ENCODE peak calls at places on chromosomes 3 and 15, in eight cellular contexts. One of them, this sample, is unnamed.

GRCh38 chr3:193852901-193853300 is 259.9 kb downstream of the OPA1 start:
- DNase-seq in NCI-H1105: no peak
- DNase-seq in NCI-H226: no peak
- DNase-seq in heart left ventricle: no peak
- DNase-seq in foreskin fibroblast: no peak
- DNase-seq in CD4-positive, alpha-beta T cell: no peak
- DNase-seq in bronchial epithelial cell: no peak
- DNase-seq in stimulated activated CD8-positive, alpha-beta memory T cell treated with anti-CD3 and anti-CD28 coated beads, Interleukin-4, amount 100 ng/mL, for 1 hour: no peak
- DNase-seq in this sample: no peak

GRCh38 chr15:41661078-41661528 is 898 bp downstream of the MGA start:
- DNase-seq in NCI-H1105: no peak
- DNase-seq in NCI-H226: no peak
- DNase-seq in heart left ventricle: no peak
- DNase-seq in foreskin fibroblast: no peak
- DNase-seq in CD4-positive, alpha-beta T cell: no peak
- DNase-seq in bronchial epithelial cell: peak; percentile 5
- DNase-seq in stimulated activated CD8-positive, alpha-beta memory T cell treated with anti-CD3 and anti-CD28 coated beads, Interleukin-4, amount 100 ng/mL, for 1 hour: no peak
- DNase-seq in this sample: no peak

GRCh38 chr3:171825222-171825828 is 15.0 kb upstream of the PLD1 start:
- DNase-seq in NCI-H1105: no peak
- DNase-seq in NCI-H226: peak; percentile 82
- DNase-seq in heart left ventricle: no peak
- DNase-seq in foreskin fibroblast: peak; percentile 88
- DNase-seq in CD4-positive, alpha-beta T cell: no peak
- DNase-seq in bronchial epithelial cell: peak; percentile 85
- DNase-seq in stimulated activated CD8-positive, alpha-beta memory T cell treated with anti-CD3 and anti-CD28 coated beads, Interleukin-4, amount 100 ng/mL, for 1 hour: no peak
- DNase-seq in this sample: no peak

GRCh38 chr3:126373682-126374601 is 16.7 kb upstream of the KLF15 start:
- DNase-seq in NCI-H1105: no peak
- DNase-seq in NCI-H226: no peak
- DNase-seq in heart left ventricle: peak; percentile 22
- DNase-seq in foreskin fibroblast: peak; percentile 54
- DNase-seq in CD4-positive, alpha-beta T cell: no peak
- DNase-seq in bronchial epithelial cell: no peak
- DNase-seq in stimulated activated CD8-positive, alpha-beta memory T cell treated with anti-CD3 and anti-CD28 coated beads, Interleukin-4, amount 100 ng/mL, for 1 hour: no peak
- DNase-seq in this sample: no peak

GRCh38 chr3:143362115-143362992 is 242.8 kb downstream of the CHST2 start:
- DNase-seq in NCI-H1105: no peak
- DNase-seq in NCI-H226: no peak
- DNase-seq in heart left ventricle: no peak
- DNase-seq in foreskin fibroblast: no peak
- DNase-seq in CD4-positive, alpha-beta T cell: no peak
- DNase-seq in bronchial epithelial cell: no peak
- DNase-seq in stimulated activated CD8-positive, alpha-beta memory T cell treated with anti-CD3 and anti-CD28 coated beads, Interleukin-4, amount 100 ng/mL, for 1 hour: no peak
- DNase-seq in this sample: no peak

GRCh38 chr15:71252036-71252898 is 137.0 kb downstream of the THSD4 start:
- DNase-seq in NCI-H1105: no peak
- DNase-seq in NCI-H226: peak; percentile 93
- DNase-seq in heart left ventricle: no peak
- DNase-seq in foreskin fibroblast: peak; percentile 61
- DNase-seq in CD4-positive, alpha-beta T cell: no peak
- DNase-seq in bronchial epithelial cell: peak; percentile 80
- DNase-seq in stimulated activated CD8-positive, alpha-beta memory T cell treated with anti-CD3 and anti-CD28 coated beads, Interleukin-4, amount 100 ng/mL, for 1 hour: no peak
- DNase-seq in this sample: no peak

GRCh38 chr3:64344721-64345207 is 119.5 kb upstream of the PRICKLE2 start:
- DNase-seq in NCI-H1105: no peak
- DNase-seq in NCI-H226: peak; percentile 62
- DNase-seq in heart left ventricle: no peak
- DNase-seq in foreskin fibroblast: peak; percentile 75
- DNase-seq in CD4-positive, alpha-beta T cell: no peak
- DNase-seq in bronchial epithelial cell: peak; percentile 89
- DNase-seq in stimulated activated CD8-positive, alpha-beta memory T cell treated with anti-CD3 and anti-CD28 coated beads, Interleukin-4, amount 100 ng/mL, for 1 hour: no peak
- DNase-seq in this sample: no peak

GRCh38 chr15:51755790-51756189 is 4.4 kb downstream of the TMOD2 start:
- DNase-seq in NCI-H1105: no peak
- DNase-seq in NCI-H226: no peak
- DNase-seq in heart left ventricle: no peak
- DNase-seq in foreskin fibroblast: no peak
- DNase-seq in CD4-positive, alpha-beta T cell: no peak
- DNase-seq in bronchial epithelial cell: no peak
- DNase-seq in stimulated activated CD8-positive, alpha-beta memory T cell treated with anti-CD3 and anti-CD28 coated beads, Interleukin-4, amount 100 ng/mL, for 1 hour: no peak
- DNase-seq in this sample: no peak

GRCh38 chr3:114365268-114365667 is 71.4 kb downstream of the TIGIT start:
- DNase-seq in NCI-H1105: no peak
- DNase-seq in NCI-H226: no peak
- DNase-seq in heart left ventricle: no peak
- DNase-seq in foreskin fibroblast: peak; percentile 47
- DNase-seq in CD4-positive, alpha-beta T cell: no peak
- DNase-seq in bronchial epithelial cell: no peak
- DNase-seq in stimulated activated CD8-positive, alpha-beta memory T cell treated with anti-CD3 and anti-CD28 coated beads, Interleukin-4, amount 100 ng/mL, for 1 hour: no peak
- DNase-seq in this sample: no peak

GRCh38 chr15:51199541-51199940 is 104.8 kb upstream of the TNFAIP8L3 start:
- DNase-seq in NCI-H1105: no peak
- DNase-seq in NCI-H226: no peak
- DNase-seq in heart left ventricle: no peak
- DNase-seq in foreskin fibroblast: no peak
- DNase-seq in CD4-positive, alpha-beta T cell: no peak
- DNase-seq in bronchial epithelial cell: no peak
- DNase-seq in stimulated activated CD8-positive, alpha-beta memory T cell treated with anti-CD3 and anti-CD28 coated beads, Interleukin-4, amount 100 ng/mL, for 1 hour: no peak
- DNase-seq in this sample: no peak

GRCh38 chr3:171028779-171029232 is 2.3 kb upstream of the SLC2A2 start:
- DNase-seq in NCI-H1105: no peak
- DNase-seq in NCI-H226: peak; percentile 84
- DNase-seq in heart left ventricle: no peak
- DNase-seq in foreskin fibroblast: peak; percentile 93
- DNase-seq in CD4-positive, alpha-beta T cell: no peak
- DNase-seq in bronchial epithelial cell: peak; percentile 56
- DNase-seq in stimulated activated CD8-positive, alpha-beta memory T cell treated with anti-CD3 and anti-CD28 coated beads, Interleukin-4, amount 100 ng/mL, for 1 hour: no peak
- DNase-seq in this sample: no peak

GRCh38 chr15:60124460-60125070 is 120.5 kb downstream of the FOXB1 start:
- DNase-seq in NCI-H1105: no peak
- DNase-seq in NCI-H226: no peak
- DNase-seq in heart left ventricle: no peak
- DNase-seq in foreskin fibroblast: no peak
- DNase-seq in CD4-positive, alpha-beta T cell: no peak
- DNase-seq in bronchial epithelial cell: no peak
- DNase-seq in stimulated activated CD8-positive, alpha-beta memory T cell treated with anti-CD3 and anti-CD28 coated beads, Interleukin-4, amount 100 ng/mL, for 1 hour: no peak
- DNase-seq in this sample: no peak